ENCODE peak calls at places on chromosomes 3 and 15, in five cellular contexts. E is HCT116, U is right lobe of liver, Q is sigmoid colon, I is Peyer's patch. H is an unnamed sample.

GRCh38 chr3:66452247-66453040 is 48.4 kb downstream of the LRIG1 start:
- DNase-seq in E (no peak), U (no peak), Q (no peak), I (no peak), H (peak; percentile 56)

GRCh38 chr3:157447026-157447694 is 10.5 kb downstream of the PTX3 start:
- DNase-seq in E (peak; percentile 4), U (no peak), Q (no peak), I (no peak), H (no peak)

GRCh38 chr3:169998668-169999131 is 32.1 kb downstream of the SEC62 start:
- DNase-seq in E (no peak), U (no peak), Q (no peak), I (no peak), H (no peak)

GRCh38 chr3:49411550-49411967 is 217 bp downstream of the RHOA start:
- DNase-seq in E (no peak), U (peak; percentile 76), Q (peak; percentile 81), I (peak; percentile 56), H (peak; percentile 53)

GRCh38 chr15:40960926-40961325 is 7.7 kb downstream of the CHAC1 start:
- DNase-seq in E (peak; percentile 21), U (no peak), Q (peak; percentile 44), I (no peak), H (no peak)

GRCh38 chr15:25882466-25882865 is 19.3 kb upstream of the ATP10A start:
- DNase-seq in E (no peak), U (no peak), Q (no peak), I (no peak), H (no peak)

GRCh38 chr15:79089890-79090486 is 592 bp downstream of the RASGRF1 start:
- DNase-seq in E (no peak), U (peak; percentile 29), Q (no peak), I (no peak), H (no peak)

GRCh38 chr3:133820129-133820528 is 14.5 kb downstream of the SRPRB start:
- DNase-seq in E (no peak), U (no peak), Q (no peak), I (no peak), H (no peak)

GRCh38 chr3:19264424-19264823 is 116.1 kb downstream of the KCNH8 start:
- DNase-seq in E (no peak), U (no peak), Q (no peak), I (no peak), H (no peak)

DNA sequence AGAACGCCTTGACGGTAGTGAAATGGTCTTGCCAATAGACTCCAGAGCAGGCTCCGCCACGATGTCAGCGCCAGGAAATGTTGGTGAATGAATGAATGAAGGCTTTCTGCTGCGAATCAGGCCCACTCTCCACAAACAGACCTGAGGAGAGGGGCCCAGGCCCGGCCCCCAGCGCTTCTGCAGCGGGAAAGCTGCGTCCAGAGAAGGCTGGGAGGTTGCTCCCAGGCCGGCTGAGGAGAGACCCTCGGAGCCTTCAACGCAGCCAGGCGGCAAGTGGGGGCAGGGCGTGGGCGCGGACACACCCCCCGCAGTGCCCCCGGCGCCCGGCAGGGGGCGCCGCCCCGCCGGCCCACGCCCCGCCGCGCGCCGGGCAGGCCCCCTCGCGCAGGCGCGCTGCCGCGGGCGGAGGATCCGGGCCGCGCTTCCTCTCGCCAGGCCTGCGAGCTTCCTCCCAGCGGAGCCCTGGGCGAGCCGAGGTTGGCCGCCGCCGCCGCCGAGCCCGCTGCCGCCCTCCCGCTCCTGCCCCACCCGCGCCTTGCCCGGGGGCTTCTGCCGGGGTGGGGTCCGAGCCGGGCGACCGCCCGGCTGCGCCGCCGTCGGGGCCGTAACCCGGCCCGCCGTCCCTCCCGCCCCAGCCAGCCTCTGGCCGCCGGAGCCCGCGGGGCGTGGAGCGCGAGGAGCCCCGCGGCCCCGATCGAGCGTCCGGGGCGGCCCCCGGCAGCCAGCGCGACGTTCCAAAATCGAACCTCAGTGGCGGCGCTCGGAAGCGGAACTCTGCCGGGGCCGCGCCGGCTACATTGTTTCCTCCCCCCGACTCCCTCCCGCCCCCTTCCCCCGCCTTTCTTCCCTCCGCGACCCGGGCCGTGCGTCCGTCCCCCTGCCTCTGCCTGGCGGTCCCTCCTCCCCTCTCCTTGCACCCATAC is at the start of gene CSK:
- DNase-seq in E (no peak), U (peak; percentile 84), Q (peak; percentile 86), I (peak; percentile 65), H (peak; percentile 80)
- TF ChIP-seq POLR2A in E (no peak), U (peak; percentile 69), Q (no peak), I (no peak), H (peak; percentile 31)

GRCh38 chr3:53804697-53805462 is 41.3 kb downstream of the CHDH start:
- DNase-seq in E (peak; percentile 8), U (no peak), Q (peak; percentile 40), I (no peak), H (peak; percentile 35)
- H3K27ac ChIP-seq in E (no peak overlapping the region), U (no peak overlapping the region), Q (no peak overlapping the region), I (no peak overlapping the region), H (no peak overlapping the region)

GRCh38 chr15:68281008-68281407 is 3.5 kb downstream of the FEM1B start:
- DNase-seq in E (no peak), U (no peak), Q (no peak), I (no peak), H (no peak)

GRCh38 chr15:68279779-68280745 is 2.5 kb downstream of the FEM1B start:
- DNase-seq in E (no peak), U (no peak), Q (no peak), I (no peak), H (no peak)

GRCh38 chr15:68286256-68286655 is 8.7 kb downstream of the FEM1B start:
- DNase-seq in E (no peak), U (no peak), Q (no peak), I (no peak), H (no peak)

GRCh38 chr15:68285243-68285980 is 7.9 kb downstream of the FEM1B start:
- DNase-seq in E (no peak), U (no peak), Q (no peak), I (no peak), H (no peak)

DNA sequence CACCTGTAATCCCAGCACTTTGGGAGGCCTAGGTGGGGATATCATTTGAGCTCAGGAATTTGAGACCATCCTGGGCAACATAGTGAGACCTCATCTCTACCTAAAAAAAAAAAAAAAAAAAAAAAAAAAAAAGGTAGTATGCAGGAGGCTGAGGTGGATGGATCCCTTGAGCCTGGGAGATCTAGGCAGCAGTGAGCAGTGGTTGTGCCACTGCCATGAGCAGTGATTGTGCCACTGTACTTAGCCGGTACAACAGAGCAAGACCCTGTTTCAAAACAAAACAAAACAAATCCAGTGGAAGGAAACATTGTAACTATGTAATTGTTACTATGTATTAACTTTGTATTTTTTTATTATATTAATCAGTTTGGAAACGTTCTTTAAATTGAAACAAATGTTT is 5.9 kb downstream of the FEM1B start:
- DNase-seq in E (no peak), U (no peak), Q (no peak), I (no peak), H (no peak)
- H3K4me3 ChIP-seq in E (no peak overlapping the region), U (no peak overlapping the region), Q (no peak overlapping the region), I (no peak overlapping the region), H (no peak overlapping the region)

GRCh38 chr15:68274184-68274848 is 3.2 kb upstream of the FEM1B start:
- DNase-seq in E (no peak), U (no peak), Q (no peak), I (no peak), H (no peak)
- TF ChIP-seq POLR2A in E (no peak), U (no peak), Q (no peak), I (no peak), H (no peak)

DNA sequence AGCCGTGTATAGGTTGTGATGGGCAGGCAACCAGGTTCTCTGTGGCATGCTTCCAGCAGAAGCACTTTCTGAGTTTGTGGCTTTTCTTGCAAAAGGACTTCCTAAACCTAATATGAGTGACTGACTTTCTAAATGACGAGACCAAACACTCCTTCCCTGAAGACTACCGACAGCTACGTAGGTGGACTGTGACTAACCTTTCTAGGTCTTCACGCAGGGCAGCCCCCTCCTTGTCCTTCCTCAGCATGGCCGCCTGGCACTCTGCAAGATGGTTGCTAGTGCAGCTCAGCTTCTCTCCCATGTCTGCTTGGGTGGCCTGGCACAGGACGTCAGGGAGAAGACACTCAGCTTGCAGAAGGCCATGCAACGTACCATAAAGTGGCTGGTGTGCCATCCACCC is 20.9 kb downstream of the CXCR6 start:
- DNase-seq in E (no peak), U (no peak), Q (no peak), I (no peak), H (no peak)
- H3K27ac ChIP-seq in E (no peak overlapping the region), U (no peak overlapping the region), Q (no peak overlapping the region), I (peak overlapping the region; percentile 33), H (no peak overlapping the region)

DNA sequence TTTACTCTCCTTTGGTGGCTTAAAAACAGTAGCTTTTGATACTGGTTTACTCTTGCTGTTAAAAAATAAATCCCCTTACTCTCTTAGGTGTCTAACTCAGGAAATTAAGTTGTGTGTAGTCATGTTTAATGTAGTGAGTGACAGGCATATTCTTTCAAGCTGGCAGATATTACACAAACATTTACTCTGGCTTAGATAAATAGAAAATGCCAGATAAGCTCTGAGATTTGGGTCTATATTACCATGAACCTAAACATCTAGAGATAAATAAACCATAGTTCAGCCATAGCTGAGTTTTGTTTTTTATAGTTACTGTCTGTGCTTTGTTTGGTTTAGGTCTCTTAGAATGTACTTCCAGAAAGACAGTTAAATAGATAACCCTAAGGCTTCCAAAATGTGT is 2.4 kb downstream of the SEMA6D start:
- DNase-seq in E (no peak), U (no peak), Q (no peak), I (no peak), H (no peak)
- H3K4me3 ChIP-seq in E (no peak overlapping the region), U (no peak overlapping the region), Q (peak overlapping the region; percentile 48), I (peak overlapping the region; percentile 60), H (peak overlapping the region; percentile 55)